ENCODE peak calls at places on chromosomes 6 and 20, in six cellular contexts. O is endodermal cell, U is cardiac muscle cell, W is heart right ventricle, J is esophagus squamous epithelium, D is colonic mucosa. G is an unnamed sample.

GRCh38 chr20:40494238-40494637 is 194.8 kb downstream of the MAFB start:
- DNase-seq in O (no peak), U (no peak), W (no peak), J (no peak), D (peak; percentile 21), G (no peak)

GRCh38 chr6:16533721-16534136 is 227.5 kb downstream of the ATXN1 start:
- DNase-seq in O (no peak), U (no peak), W (no peak), J (no peak), D (no peak), G (no peak)

GRCh38 chr6:20717743-20718142 is 183.5 kb downstream of the CDKAL1 start:
- DNase-seq in O (no peak), U (peak; percentile 21), W (no peak), J (no peak), D (no peak), G (no peak)

GRCh38 chr6:16106991-16107787 is 21.7 kb upstream of the MYLIP start:
- DNase-seq in O (no peak), U (no peak), W (no peak), J (no peak), D (no peak), G (no peak)

GRCh38 chr6:33854572-33855030 is 50.8 kb upstream of the MLN start:
- DNase-seq in O (no peak), U (no peak), W (no peak), J (no peak), D (no peak), G (no peak)

GRCh38 chr20:40265872-40266533 is 423.0 kb downstream of the MAFB start:
- DNase-seq in O (peak; percentile 75), U (peak; percentile 45), W (no peak), J (no peak), D (peak; percentile 41), G (peak; percentile 39)

GRCh38 chr20:23937303-23938117 is 51.1 kb downstream of the GGTLC1 start:
- DNase-seq in O (peak; percentile 91), U (peak; percentile 79), W (peak; percentile 20), J (no peak), D (peak; percentile 35), G (no peak)

GRCh38 chr6:18155273-18155863 is at the start of gene KDM1B:
- DNase-seq in O (no peak), U (peak; percentile 99), W (no peak), J (peak; percentile 95), D (no peak), G (peak; percentile 94)

GRCh38 chr6:119390276-119390793 is 40.8 kb upstream of the MAN1A1 start:
- DNase-seq in O (no peak), U (no peak), W (no peak), J (no peak), D (no peak), G (no peak)

GRCh38 chr6:132512342-132512637 is 626 bp downstream of the STX7 start:
- DNase-seq in O (no peak), U (no peak), W (no peak), J (no peak), D (no peak), G (no peak)

GRCh38 chr20:49132995-49133451 is 55.1 kb downstream of the STAU1 start:
- DNase-seq in O (peak; percentile 57), U (peak; percentile 72), W (no peak), J (no peak), D (peak; percentile 43), G (no peak)

GRCh38 chr6:41488392-41489129 is 57.6 kb upstream of the FOXP4 start:
- DNase-seq in O (peak; percentile 92), U (peak; percentile 79), W (no peak), J (no peak), D (no peak), G (peak; percentile 60)

GRCh38 chr6:7086488-7086887 is 21.3 kb upstream of the RREB1 start:
- DNase-seq in O (no peak), U (no peak), W (no peak), J (no peak), D (peak; percentile 32), G (no peak)

GRCh38 chr20:11338506-11339306 is 579.0 kb upstream of the BTBD3 start:
- DNase-seq in O (peak; percentile 73), U (no peak), W (no peak), J (no peak), D (no peak), G (no peak)

GRCh38 chr20:20677186-20677585 is 35.3 kb downstream of the RALGAPA2 start:
- DNase-seq in O (no peak), U (no peak), W (no peak), J (no peak), D (no peak), G (no peak)

GRCh38 chr6:75220365-75220764 is 14.5 kb upstream of the COL12A1 start:
- DNase-seq in O (no peak), U (no peak), W (no peak), J (no peak), D (no peak), G (peak; percentile 16)

GRCh38 chr6:38302081-38302480 is 337.6 kb downstream of the BTBD9 start:
- DNase-seq in O (no peak), U (no peak), W (no peak), J (no peak), D (no peak), G (no peak)

GRCh38 chr6:52846002-52846401 is 5.4 kb upstream of the GSTA5 start:
- DNase-seq in O (no peak), U (no peak), W (no peak), J (no peak), D (no peak), G (no peak)

GRCh38 chr6:90375681-90376439 is 79.2 kb upstream of the BACH2 start:
- DNase-seq in O (no peak), U (no peak), W (no peak), J (no peak), D (no peak), G (peak; percentile 49)

GRCh38 chr6:66128238-66128637 is 421.2 kb upstream of the EYS start:
- DNase-seq in O (no peak), U (no peak), W (no peak), J (no peak), D (no peak), G (no peak)

GRCh38 chr6:41335296-41335695 is at the start of gene NCR2:
- DNase-seq in O (no peak), U (no peak), W (no peak), J (no peak), D (no peak), G (no peak)

GRCh38 chr6:85594197-85594930 is 706 bp upstream of the SNX14 start:
- DNase-seq in O (no peak), U (peak; percentile 56), W (no peak), J (no peak), D (no peak), G (peak; percentile 55)

GRCh38 chr6:141724731-141725130 is 408.0 kb upstream of the GJE1 start:
- DNase-seq in O (no peak), U (no peak), W (no peak), J (no peak), D (no peak), G (no peak)

GRCh38 chr6:141726158-141726557 is 406.6 kb upstream of the GJE1 start:
- DNase-seq in O (peak; percentile 61), U (peak; percentile 21), W (no peak), J (no peak), D (no peak), G (no peak)
- H3K27me3 ChIP-seq in O (no peaks in the 10 kb centered on the region), U (no peaks in the 10 kb centered on the region), W (no peaks in the 10 kb centered on the region), J (no peaks in the 10 kb centered on the region), D (no peaks in the 10 kb centered on the region), G (no peaks in the 10 kb centered on the region)

GRCh38 chr6:158068893-158069799 is 87.5 kb downstream of the SYNJ2 start:
- DNase-seq in O (peak; percentile 74), U (no peak), W (no peak), J (no peak), D (peak; percentile 82), G (peak; percentile 94)
- H3K36me3 ChIP-seq in O (peaks cover 46% of the 10 kb centered on the region), U (no peaks in the 10 kb centered on the region), W (peaks cover 68% of the 10 kb centered on the region), J (peaks cover 65% of the 10 kb centered on the region), D (no peaks in the 10 kb centered on the region), G (peaks cover 87% of the 10 kb centered on the region)

GRCh38 chr6:167559675-167560479 is 235.0 kb downstream of the TTLL2 start:
- DNase-seq in O (no peak), U (no peak), W (no peak), J (no peak), D (peak; percentile 49), G (no peak)

GRCh38 chr6:167558213-167558869 is 233.5 kb downstream of the TTLL2 start:
- DNase-seq in O (no peak), U (no peak), W (no peak), J (no peak), D (no peak), G (no peak)

GRCh38 chr6:167564416-167565250 is 239.7 kb downstream of the TTLL2 start:
- DNase-seq in O (no peak), U (no peak), W (no peak), J (no peak), D (peak; percentile 12), G (no peak)

GRCh38 chr6:167565388-167565787 is 240.5 kb downstream of the TTLL2 start:
- DNase-seq in O (no peak), U (no peak), W (no peak), J (no peak), D (peak; percentile 5), G (no peak)

GRCh38 chr6:167560673-167561569 is 236.0 kb downstream of the TTLL2 start:
- DNase-seq in O (no peak), U (no peak), W (no peak), J (no peak), D (no peak), G (no peak)
- H3K27me3 ChIP-seq in O (no peaks in the 10 kb centered on the region), U (no peaks in the 10 kb centered on the region), W (no peaks in the 10 kb centered on the region), J (no peaks in the 10 kb centered on the region), D (no peaks in the 10 kb centered on the region), G (no peaks in the 10 kb centered on the region)

GRCh38 chr6:29620629-29621028 is 12.4 kb downstream of the GABBR1 start:
- DNase-seq in O (no peak), U (no peak), W (no peak), J (no peak), D (no peak), G (no peak)
- H3K36me3 ChIP-seq in O (peaks cover 48% of the 10 kb centered on the region), U (peaks cover 55% of the 10 kb centered on the region), W (peaks cover 65% of the 10 kb centered on the region), J (peaks cover 79% of the 10 kb centered on the region), D (no peaks in the 10 kb centered on the region), G (no peaks in the 10 kb centered on the region)

GRCh38 chr20:25120920-25121319 is 39.0 kb upstream of the VSX1 start:
- DNase-seq in O (no peak), U (no peak), W (no peak), J (no peak), D (no peak), G (no peak)

GRCh38 chr20:25117961-25118360 is 36.0 kb upstream of the VSX1 start:
- DNase-seq in O (no peak), U (no peak), W (no peak), J (no peak), D (no peak), G (no peak)

GRCh38 chr20:25120462-25120861 is 38.5 kb upstream of the VSX1 start:
- DNase-seq in O (no peak), U (no peak), W (no peak), J (no peak), D (no peak), G (no peak)

GRCh38 chr20:25116746-25117457 is 35.0 kb upstream of the VSX1 start:
- DNase-seq in O (no peak), U (no peak), W (no peak), J (no peak), D (no peak), G (no peak)

DNA sequence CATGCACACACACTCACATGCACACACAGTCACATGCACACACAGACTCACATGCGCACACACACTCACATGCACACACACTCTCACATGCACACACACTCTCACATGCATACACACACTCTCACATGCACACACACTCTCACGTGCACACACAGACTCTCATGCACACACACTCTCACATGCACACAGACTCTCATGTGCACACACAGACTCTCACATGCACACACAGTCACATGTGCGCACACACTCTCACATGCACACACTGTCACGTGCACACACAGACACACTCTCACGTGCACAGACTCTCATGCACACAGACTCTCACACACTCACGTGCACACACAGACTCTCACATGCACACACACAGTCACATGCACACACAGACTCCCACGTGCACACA is 36.6 kb upstream of the VSX1 start:
- DNase-seq in O (no peak), U (no peak), W (no peak), J (no peak), D (no peak), G (no peak)
- H3K27me3 ChIP-seq in O (no peaks in the 10 kb centered on the region), U (peaks cover 8% of the 10 kb centered on the region), W (peaks cover 14% of the 10 kb centered on the region), J (no peaks in the 10 kb centered on the region), D (no peaks in the 10 kb centered on the region), G (no peaks in the 10 kb centered on the region)

G was measured in MG63.